ENCODE peak calls at places on chromosomes 5 and 9, in five cellular contexts. Y is HepG2, E is H1, J is GM12878, C is K562. F is an unnamed sample.

GRCh38 chr5:71891406-71891805 is 172.3 kb downstream of the CARTPT start:
- DNase-seq in J (no peak), C (no peak), E (no peak), Y (no peak), F (no peak)

GRCh38 chr9:124353811-124354274 is 61.4 kb downstream of the PSMB7 start:
- DNase-seq in Y (no peak), E (no peak), J (no peak), C (no peak), F (no peak)

GRCh38 chr9:106286249-106286648 is 576.7 kb upstream of the ZNF462 start:
- DNase-seq in E (peak; percentile 17), C (no peak), J (no peak), Y (no peak), F (no peak)

GRCh38 chr5:134113908-134114875 is at the start of gene TCF7:
- DNase-seq in J (no peak), Y (peak; percentile 68), C (peak; percentile 97), E (peak; percentile 59), F (peak; percentile 50)

GRCh38 chr5:128237504-128237903 is 153.9 kb downstream of the SLC12A2 start:
- DNase-seq in E (no peak), Y (no peak), J (no peak), C (no peak), F (no peak)

GRCh38 chr9:90698874-90699440 is 56.3 kb upstream of the DIRAS2 start:
- DNase-seq in J (no peak), Y (no peak), E (no peak), C (no peak), F (no peak)

GRCh38 chr9:114364123-114364522 is 23.7 kb downstream of the AKNA start:
- DNase-seq in C (no peak), Y (peak; percentile 57), E (no peak), J (no peak), F (no peak)

GRCh38 chr5:39543335-39543734 is 118.6 kb upstream of the DAB2 start:
- DNase-seq in C (no peak), E (no peak), J (no peak), Y (no peak), F (no peak)

GRCh38 chr5:102720954-102721353 is 34.2 kb upstream of the PAM start:
- DNase-seq in Y (no peak), C (no peak), J (no peak), E (no peak), F (no peak)

GRCh38 chr9:93259490-93260289 is 75.8 kb downstream of the WNK2 start:
- DNase-seq in Y (no peak), C (no peak), J (no peak), E (no peak), F (no peak)

GRCh38 chr5:54263447-54263846 is 46.9 kb downstream of the ARL15 start:
- DNase-seq in Y (no peak), C (no peak), J (no peak), E (no peak), F (no peak)

GRCh38 chr5:37811866-37812265 is 28.0 kb downstream of the GDNF start:
- DNase-seq in J (no peak), C (no peak), E (no peak), Y (no peak), F (no peak)

GRCh38 chr9:87834357-87834756 is 48.3 kb upstream of the SPATA31E1 start:
- DNase-seq in C (peak; percentile 11), J (no peak), Y (peak; percentile 9), E (peak; percentile 49), F (peak; percentile 29)

GRCh38 chr5:121735618-121736017 is 116.1 kb upstream of the FTMT start:
- DNase-seq in J (no peak), E (no peak), Y (no peak), C (no peak), F (no peak)

GRCh38 chr9:85332487-85332886 is 409.3 kb downstream of the AGTPBP1 start:
- DNase-seq in Y (peak; percentile 19), E (peak; percentile 29), C (no peak), J (no peak), F (peak; percentile 18)

GRCh38 chr5:132239776-132240175 is 12.1 kb upstream of the P4HA2 start:
- DNase-seq in C (no peak), Y (no peak), J (no peak), E (no peak), F (no peak)

GRCh38 chr9:12975496-12975895 is 200.7 kb downstream of the LURAP1L start:
- DNase-seq in C (no peak), E (no peak), Y (no peak), J (no peak), F (no peak)

GRCh38 chr5:34542818-34543217 is 113.3 kb upstream of the RAI14 start:
- DNase-seq in Y (no peak), J (no peak), E (no peak), C (no peak), F (no peak)

GRCh38 chr9:104606202-104606601 is 775 bp upstream of the OR13C2 start:
- DNase-seq in C (no peak), E (no peak), Y (no peak), J (no peak), F (no peak)

GRCh38 chr5:1502046-1502736 is 21.6 kb downstream of the LPCAT1 start:
- DNase-seq in J (no peak), C (peak; percentile 83), E (no peak), Y (no peak), F (no peak)

GRCh38 chr5:107224272-107224671 is 446.5 kb downstream of the EFNA5 start:
- DNase-seq in J (no peak), E (no peak), C (no peak), Y (no peak), F (no peak)

GRCh38 chr9:116937361-116937760 is 250.3 kb downstream of the TRIM32 start:
- DNase-seq in Y (no peak), C (no peak), J (no peak), E (no peak), F (no peak)

GRCh38 chr5:100846722-100847121 is 56.4 kb downstream of the ST8SIA4 start:
- DNase-seq in C (no peak), J (no peak), E (no peak), Y (no peak), F (no peak)

GRCh38 chr5:100840769-100841168 is 62.3 kb downstream of the ST8SIA4 start:
- DNase-seq in Y (no peak), J (no peak), C (no peak), E (no peak), F (no peak)

GRCh38 chr5:100838048-100838473 is 65.0 kb downstream of the ST8SIA4 start:
- DNase-seq in C (no peak), Y (no peak), E (no peak), J (no peak), F (no peak)

GRCh38 chr5:100840364-100840763 is 62.7 kb downstream of the ST8SIA4 start:
- DNase-seq in C (no peak), J (peak; percentile 81), E (no peak), Y (no peak), F (peak; percentile 23)

DNA sequence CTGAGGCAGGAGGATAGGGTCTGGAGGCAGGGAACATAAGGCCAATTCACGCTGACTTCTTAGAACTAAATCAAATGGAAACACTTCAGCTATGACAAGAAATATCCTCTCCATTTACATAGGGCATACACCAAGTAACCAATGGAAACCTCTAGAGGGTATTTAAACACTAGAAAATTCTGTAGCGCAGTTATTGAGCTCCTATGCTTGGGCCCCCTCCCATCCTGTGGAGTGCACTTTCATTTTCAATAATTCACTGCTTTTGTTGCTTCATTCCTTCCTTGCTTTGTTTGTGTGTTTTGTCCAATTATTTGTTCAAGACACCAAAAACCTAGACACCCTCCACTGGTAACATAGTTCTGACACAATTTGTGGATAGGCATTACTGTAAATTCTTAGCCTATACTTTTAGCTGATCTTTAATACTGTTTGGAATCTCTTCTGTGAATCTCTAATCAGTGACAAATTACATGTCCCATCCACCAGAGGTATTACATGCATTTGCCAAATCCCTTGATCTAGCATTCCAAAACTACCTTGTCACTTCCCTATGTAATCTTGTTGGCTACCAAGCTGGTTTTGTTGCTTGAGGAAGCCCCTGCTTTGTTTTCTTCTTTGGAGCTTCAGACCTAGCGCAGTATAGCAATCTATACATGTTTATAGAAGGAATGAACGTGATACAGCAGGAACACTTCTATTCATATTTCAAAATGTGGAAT is 61.6 kb downstream of the ST8SIA4 start:
- DNase-seq in C (no peak), E (no peak), Y (no peak), J (no peak), F (peak; percentile 51)
- TF ChIP-seq SRF in C (no peak), E (no peak), Y (no peak), J (no peak), F (no peak)

GRCh38 chr9:129326061-129327005 is 148.3 kb upstream of the IER5L start:
- DNase-seq in C (no peak), E (no peak), Y (no peak), J (no peak), F (no peak)
- H3K4me1 ChIP-seq in C (peaks cover under 1% of the 10 kb centered on the region), E (peaks cover 8% of the 10 kb centered on the region), Y (peaks cover 75% of the 10 kb centered on the region), J (peaks cover 10% of the 10 kb centered on the region), F (peaks cover 12% of the 10 kb centered on the region)

GRCh38 chr9:120528834-120529233 is 51.1 kb downstream of the CDK5RAP2 start:
- DNase-seq in J (no peak), C (no peak), E (no peak), Y (no peak), F (no peak)

GRCh38 chr9:120532891-120533290 is 47.1 kb downstream of the CDK5RAP2 start:
- DNase-seq in Y (no peak), J (no peak), E (no peak), C (no peak), F (no peak)

GRCh38 chr9:120532475-120532874 is 47.5 kb downstream of the CDK5RAP2 start:
- DNase-seq in E (no peak), C (no peak), J (no peak), Y (no peak), F (peak; percentile 45)

GRCh38 chr9:120534266-120534665 is 45.7 kb downstream of the CDK5RAP2 start:
- DNase-seq in C (no peak), E (no peak), Y (no peak), J (no peak), F (no peak)

GRCh38 chr9:120531683-120532300 is 48.2 kb downstream of the CDK5RAP2 start:
- DNase-seq in C (no peak), J (no peak), Y (peak; percentile 25), E (no peak), F (peak; percentile 27)
- TF ChIP-seq SRF in C (no peak), J (no peak), Y (no peak), E (no peak), F (no peak)

GRCh38 chr9:37010180-37010579 is 23.9 kb downstream of the PAX5 start:
- DNase-seq in Y (no peak), E (no peak), J (no peak), C (no peak), F (no peak)
- H3K4me1 ChIP-seq in Y (no peaks in the 10 kb centered on the region), E (peaks cover 2% of the 10 kb centered on the region), J (peaks cover 76% of the 10 kb centered on the region), C (no peaks in the 10 kb centered on the region), F (no peaks in the 10 kb centered on the region)

F was measured in HCT116.